ENCODE peak calls at places on chromosomes 11 and 22, in four cellular contexts. S is endodermal cell; T is prostate gland; H is CD4-positive, CD25-positive, alpha-beta regulatory T cell. J is an unnamed sample.

GRCh38 chr22:35630387-35630793 is 13.3 kb upstream of the MB start:
- DNase-seq in T (no peak), S (peak), H (no peak), J (no peak)

GRCh38 chr22:39444247-39444800 is 12.5 kb upstream of the MGAT3 start:
- DNase-seq in T (no peak), S (no peak), H (no peak), J (no peak)

GRCh38 chr11:61270354-61271070 is 24.6 kb downstream of the VWCE start:
- DNase-seq in T (no peak), H (no peak), S (no peak), J (peak)

GRCh38 chr11:122037911-122038310 is 78.1 kb downstream of the BLID start:
- DNase-seq in H (no peak), S (no peak), T (no peak), J (no peak)

GRCh38 chr11:31987118-31988005 is 103.5 kb upstream of the RCN1 start:
- DNase-seq in H (no peak), S (peak), T (no peak), J (no peak)

GRCh38 chr22:24244144-24244787 is 616 bp downstream of the GGT5 start:
- DNase-seq in S (no peak), H (no peak), T (no peak), J (no peak)

GRCh38 chr22:24595228-24595627 is 2.4 kb upstream of the LRRC75B start:
- DNase-seq in H (no peak), T (no peak), S (no peak), J (no peak)

GRCh38 chr11:107457205-107457557 is 444 bp downstream of the CWF19L2 start:
- DNase-seq in S (no peak), H (no peak), T (no peak), J (no peak)

GRCh38 chr22:36419177-36419911 is 31.6 kb upstream of the MYH9 start:
- DNase-seq in H (no peak), S (peak), T (no peak), J (peak)

GRCh38 chr11:19565639-19566038 is 147.0 kb upstream of the NAV2 start:
- DNase-seq in T (no peak), H (no peak), S (no peak), J (no peak)

GRCh38 chr11:17391493-17392355 is 3.3 kb upstream of the KCNJ11 start:
- DNase-seq in H (no peak), T (no peak), S (no peak), J (no peak)

GRCh38 chr11:60925685-60926267 is 1.5 kb downstream of the TMEM132A start:
- DNase-seq in H (no peak), T (no peak), S (no peak), J (no peak)

GRCh38 chr11:64858467-64859401 is 14.3 kb upstream of the CDC42BPG start:
- DNase-seq in T (no peak), H (peak), S (no peak), J (no peak)

GRCh38 chr11:19673924-19674390 is 38.7 kb upstream of the NAV2 start:
- DNase-seq in T (peak), S (peak), H (no peak), J (no peak)

GRCh38 chr22:29330753-29331152 is 15.3 kb upstream of the RASL10A start:
- DNase-seq in H (no peak), T (no peak), S (no peak), J (no peak)

GRCh38 chr11:40170076-40170475 is 1289.4 kb downstream of the LRRC4C start:
- DNase-seq in H (no peak), S (no peak), T (no peak), J (no peak)

GRCh38 chr22:50525991-50526848 is 822 bp upstream of the SCO2 start:
- DNase-seq in H (peak), T (peak), S (peak), J (no peak)

GRCh38 chr11:78020248-78020647 is 2.8 kb downstream of the KCTD14 start:
- DNase-seq in T (no peak), S (no peak), H (no peak), J (no peak)

GRCh38 chr11:4211991-4212390 is 117.4 kb downstream of the RRM1 start:
- DNase-seq in S (peak), T (no peak), H (no peak), J (no peak)

GRCh38 chr11:100574894-100575769 is 112.0 kb upstream of the ARHGAP42 start:
- DNase-seq in T (no peak), S (no peak), H (no peak), J (no peak)

GRCh38 chr22:37165940-37166674 is 16.4 kb upstream of the IL2RB start:
- DNase-seq in H (no peak), S (no peak), T (no peak), J (no peak)

GRCh38 chr11:116517077-116517476 is 255.7 kb downstream of the BUD13 start:
- DNase-seq in H (no peak), S (peak), T (no peak), J (no peak)

GRCh38 chr11:19952101-19952605 is 208.1 kb downstream of the DBX1 start:
- DNase-seq in H (no peak), S (no peak), T (no peak), J (no peak)

GRCh38 chr11:65424200-65425104 is 1.9 kb downstream of the NEAT1 start:
- DNase-seq in H (peak), S (peak), T (no peak), J (no peak)

GRCh38 chr22:35835267-35835997 is 117.8 kb downstream of the APOL5 start:
- DNase-seq in S (no peak), T (no peak), H (no peak), J (no peak)

GRCh38 chr11:34234086-34234740 is 123.6 kb downstream of the ABTB2 start:
- DNase-seq in H (peak), S (peak), T (peak), J (no peak)

GRCh38 chr11:90434858-90435257 is 212.0 kb upstream of the CHORDC1 start:
- DNase-seq in H (no peak), S (peak), T (peak), J (no peak)

GRCh38 chr22:47304191-47304831 is 541.9 kb downstream of the TBC1D22A start:
- DNase-seq in T (no peak), H (no peak), S (no peak), J (no peak)

GRCh38 chr11:8604078-8604723 is 10.2 kb upstream of the STK33 start:
- DNase-seq in T (no peak), H (no peak), S (peak), J (peak)

GRCh38 chr11:112042161-112042960 is 17.2 kb downstream of the DLAT start:
- DNase-seq in S (no peak), H (no peak), T (no peak), J (no peak)

GRCh38 chr11:134623711-134624110 is 211.7 kb upstream of the B3GAT1 start:
- DNase-seq in T (no peak), S (peak), H (no peak), J (no peak)

GRCh38 chr11:36365937-36366336 is 69.8 kb downstream of the PRR5L start:
- DNase-seq in S (no peak), H (no peak), T (no peak), J (no peak)

GRCh38 chr11:120056301-120057027 is 81.4 kb downstream of the TRIM29 start:
- DNase-seq in T (no peak), S (peak), H (no peak), J (no peak)

GRCh38 chr11:35615911-35616900 is 2.1 kb upstream of the FJX1 start:
- DNase-seq in H (no peak), S (no peak), T (peak), J (no peak)

GRCh38 chr22:19722175-19722914 is 994 bp upstream of the GP1BB start:
- DNase-seq in T (no peak), H (no peak), S (peak), J (no peak)

GRCh38 chr22:19723990-19724827 is 870 bp downstream of the GP1BB start:
- DNase-seq in H (no peak), S (peak), T (no peak), J (no peak)

GRCh38 chr22:19724927-19725661 is 1.8 kb downstream of the GP1BB start:
- DNase-seq in H (no peak), T (no peak), S (no peak), J (no peak)

GRCh38 chr22:19722915-19723164 is 499 bp upstream of the GP1BB start:
- DNase-seq in H (no peak), T (no peak), S (no peak), J (no peak)

DNA sequence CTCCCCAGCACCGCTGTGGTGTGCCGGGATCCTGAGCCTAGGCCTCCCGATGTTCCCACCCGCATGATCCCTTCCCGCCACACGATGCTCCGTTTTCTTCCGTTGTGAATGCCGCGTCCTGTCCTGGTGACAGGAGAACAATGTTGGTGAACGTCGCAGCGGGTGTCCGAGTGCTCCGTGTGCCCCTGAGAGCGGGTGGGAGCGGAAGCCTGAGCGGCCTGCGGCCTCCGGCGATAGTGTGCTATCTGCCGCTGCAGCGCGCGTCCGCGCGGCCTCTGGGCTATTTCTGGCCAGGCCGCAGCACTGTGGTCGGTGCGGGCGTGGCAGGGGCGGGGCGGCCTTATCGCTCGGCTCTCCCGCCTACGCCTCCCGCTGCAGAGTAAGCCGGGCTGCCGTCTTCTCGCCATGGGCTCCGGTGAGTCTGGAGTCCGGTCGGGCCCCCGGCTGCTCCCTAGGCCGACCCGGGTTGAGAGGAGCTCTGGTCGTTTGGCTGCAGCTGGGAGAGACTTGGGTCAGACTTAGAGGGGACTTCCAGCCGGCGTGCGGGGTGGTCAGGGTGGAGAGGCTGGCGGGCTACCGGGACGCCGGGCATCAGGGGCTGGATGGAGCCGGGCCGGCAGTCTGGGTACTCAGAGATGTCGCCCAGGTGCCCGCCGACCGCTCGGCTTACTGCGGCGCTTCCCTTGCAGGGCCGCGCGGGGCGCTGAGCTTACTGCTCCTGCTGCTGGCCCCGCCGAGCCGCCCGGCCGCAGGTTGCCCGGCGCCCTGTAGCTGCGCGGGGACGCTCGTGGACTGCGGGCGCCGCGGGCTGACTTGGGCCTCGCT is at the start of gene GP1BB:
- DNase-seq in H (no peak), T (no peak), S (peak), J (no peak)
- H3K4me3 ChIP-seq in H (no peak), T (peak), S (no peak), J (no peak)

DNA sequence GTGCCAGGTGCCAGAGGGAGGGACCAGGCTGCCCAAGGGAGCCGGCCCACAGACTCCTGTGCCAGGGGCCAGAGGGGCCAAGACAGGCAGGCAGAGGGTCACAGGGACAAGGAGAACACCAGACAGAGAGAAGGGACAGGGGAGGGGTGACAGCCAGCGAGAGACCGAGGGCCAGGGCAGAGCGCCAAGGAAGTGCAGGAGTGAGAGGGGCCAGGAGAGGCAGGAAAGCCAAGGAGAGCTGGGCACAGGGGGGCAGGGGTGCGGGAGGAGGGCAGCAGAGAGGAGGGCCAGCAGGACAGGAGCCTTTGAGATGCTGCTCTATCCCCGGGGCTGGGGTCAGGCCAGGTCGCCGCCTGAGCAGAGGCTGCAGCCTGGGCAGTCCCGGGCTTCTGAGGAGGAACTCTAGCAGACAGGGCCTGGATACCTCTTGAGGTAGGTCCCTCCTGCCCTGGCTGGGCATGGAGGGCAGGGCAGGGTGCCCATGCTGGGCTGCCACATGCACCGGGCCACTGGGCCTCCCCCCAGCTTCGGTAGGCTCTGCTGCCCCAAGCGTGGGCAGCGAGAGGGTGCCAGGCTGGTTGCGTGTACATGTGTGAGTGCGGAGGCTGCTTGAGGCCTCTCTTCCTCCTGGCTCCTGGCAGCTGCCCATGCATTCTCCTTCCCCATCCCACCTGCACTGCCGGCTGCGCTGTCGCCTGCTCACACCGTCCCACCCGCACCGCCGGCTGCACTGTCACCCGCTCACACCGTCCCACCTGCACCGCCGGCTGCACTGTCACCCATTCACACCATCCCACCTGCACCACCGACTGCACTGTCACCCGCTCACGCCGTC is 12.2 kb downstream of the LSP1 start:
- DNase-seq in T (no peak), H (no peak), S (no peak), J (no peak)
- H3K4me3 ChIP-seq in T (no peak), H (no peak), S (no peak), J (no peak)

DNA sequence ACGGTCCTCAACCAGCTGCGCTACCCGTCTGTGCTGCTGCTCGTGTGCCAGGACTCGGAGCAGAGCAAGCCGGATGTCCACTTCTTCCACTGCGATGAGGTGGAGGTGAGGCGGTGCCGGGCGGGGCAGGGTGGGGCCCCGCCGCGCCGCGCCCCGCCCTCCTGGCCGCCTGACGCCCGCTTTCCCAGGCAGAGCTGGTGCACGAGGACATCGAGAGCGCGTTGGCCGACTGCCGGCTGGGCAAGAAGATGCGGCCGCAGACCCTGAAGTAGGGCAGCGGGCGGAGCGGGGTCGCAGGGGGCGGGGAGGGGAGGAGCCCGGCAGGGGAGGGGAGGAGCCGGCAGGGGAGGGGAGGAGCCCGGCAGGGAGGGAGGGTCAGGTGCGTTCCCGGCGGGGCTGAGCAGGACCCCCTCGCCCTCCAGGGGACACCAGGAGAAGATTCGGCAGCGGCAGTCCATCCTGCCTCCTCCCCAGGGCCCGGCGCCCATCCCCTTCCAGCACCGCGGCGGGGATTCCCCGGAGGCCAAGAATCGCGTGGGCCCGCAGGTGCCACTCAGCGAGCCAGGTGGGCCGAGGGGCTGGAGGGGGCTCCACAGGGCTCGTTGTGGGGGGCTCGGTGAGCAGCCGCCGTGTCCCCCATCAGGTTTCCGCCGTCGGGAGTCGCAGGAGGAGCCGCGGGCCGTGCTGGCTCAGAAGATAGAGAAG is 14.8 kb downstream of the EPS8L2 start:
- DNase-seq in H (peak), T (no peak), S (peak), J (no peak)
- H3K4me3 ChIP-seq in H (no peak), T (no peak), S (no peak), J (no peak)

GRCh38 chr11:83195176-83195531 is 1.6 kb downstream of the ANKRD42 start:
- DNase-seq in S (no peak), H (no peak), T (no peak), J (no peak)
- H3K4me3 ChIP-seq in S (peak), H (peak), T (peak), J (peak)

GRCh38 chr11:130118636-130119387 is 40.8 kb upstream of the ST14 start:
- DNase-seq in S (no peak), T (no peak), H (no peak), J (no peak)
- H3K4me3 ChIP-seq in S (no peak), T (no peak), H (no peak), J (no peak)

DNA sequence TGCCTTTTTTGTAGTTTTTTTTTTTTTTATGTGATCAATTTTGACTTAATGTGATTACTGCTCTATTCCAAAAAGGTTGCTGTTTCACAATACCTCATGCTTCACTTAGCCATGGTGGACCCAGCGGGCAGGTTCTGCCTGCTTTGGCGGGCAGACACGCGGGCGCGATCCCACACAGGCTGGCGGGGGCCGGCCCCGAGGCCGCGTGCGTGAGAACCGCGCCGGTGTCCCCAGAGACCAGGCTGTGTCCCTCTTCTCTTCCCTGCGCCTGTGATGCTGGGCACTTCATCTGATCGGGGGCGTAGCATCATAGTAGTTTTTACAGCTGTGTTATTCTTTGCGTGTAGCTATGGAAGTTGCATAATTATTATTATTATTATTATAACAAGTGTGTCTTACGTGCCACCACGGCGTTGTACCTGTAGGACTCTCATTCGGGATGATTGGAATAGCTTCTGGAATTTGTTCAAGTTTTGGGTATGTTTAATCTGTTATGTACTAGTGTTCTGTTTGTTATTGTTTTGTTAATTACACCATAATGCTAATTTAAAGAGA is 12.5 kb downstream of the CCND1 start:
- DNase-seq in H (no peak), S (no peak), T (no peak), J (no peak)
- H3K4me3 ChIP-seq in H (no peak), S (no peak), T (peak), J (no peak)

J was measured in BJ.